ENCODE peak calls at places on chromosomes 5 and 9, in ten cellular contexts. One of them, this sample, is unnamed.

GRCh38 chr5:136058031-136058971 is 29.5 kb downstream of the TGFBI start:
- DNase-seq in right atrium auricular region: peak
- DNase-seq in lower leg skin: no peak
- DNase-seq in fibroblast of pulmonary artery: peak
- DNase-seq in brain microvascular endothelial cell: peak
- DNase-seq in CD8-positive, alpha-beta T cell: no peak
- DNase-seq in AG10803: peak
- DNase-seq in A549: peak
- DNase-seq in neuronal stem cell: no peak
- DNase-seq in CD8-positive, alpha-beta memory T cell: no peak
- DNase-seq in this sample: peak

GRCh38 chr5:77926337-77926736 is 150.2 kb upstream of the TBCA start:
- DNase-seq in right atrium auricular region: no peak
- DNase-seq in lower leg skin: no peak
- DNase-seq in fibroblast of pulmonary artery: no peak
- DNase-seq in brain microvascular endothelial cell: no peak
- DNase-seq in CD8-positive, alpha-beta T cell: no peak
- DNase-seq in AG10803: no peak
- DNase-seq in A549: no peak
- DNase-seq in neuronal stem cell: no peak
- DNase-seq in CD8-positive, alpha-beta memory T cell: no peak
- DNase-seq in this sample: no peak

GRCh38 chr9:93683331-93684134 is 107.1 kb downstream of the PHF2 start:
- DNase-seq in right atrium auricular region: peak
- DNase-seq in lower leg skin: no peak
- DNase-seq in fibroblast of pulmonary artery: no peak
- DNase-seq in brain microvascular endothelial cell: no peak
- DNase-seq in CD8-positive, alpha-beta T cell: no peak
- DNase-seq in AG10803: no peak
- DNase-seq in A549: no peak
- DNase-seq in neuronal stem cell: no peak
- DNase-seq in CD8-positive, alpha-beta memory T cell: no peak
- DNase-seq in this sample: no peak

GRCh38 chr9:129458155-129458661 is 162.7 kb downstream of the C9orf50 start:
- DNase-seq in right atrium auricular region: no peak
- DNase-seq in lower leg skin: no peak
- DNase-seq in fibroblast of pulmonary artery: no peak
- DNase-seq in brain microvascular endothelial cell: peak
- DNase-seq in CD8-positive, alpha-beta T cell: peak
- DNase-seq in AG10803: no peak
- DNase-seq in A549: no peak
- DNase-seq in neuronal stem cell: no peak
- DNase-seq in CD8-positive, alpha-beta memory T cell: peak
- DNase-seq in this sample: no peak

GRCh38 chr5:155735388-155735787 is 591.6 kb upstream of the SGCD start:
- DNase-seq in right atrium auricular region: peak
- DNase-seq in lower leg skin: no peak
- DNase-seq in fibroblast of pulmonary artery: no peak
- DNase-seq in brain microvascular endothelial cell: no peak
- DNase-seq in CD8-positive, alpha-beta T cell: no peak
- DNase-seq in AG10803: peak
- DNase-seq in A549: no peak
- DNase-seq in neuronal stem cell: no peak
- DNase-seq in CD8-positive, alpha-beta memory T cell: no peak
- DNase-seq in this sample: peak

GRCh38 chr5:133423618-133424282 is 188.6 kb downstream of the FSTL4 start:
- DNase-seq in right atrium auricular region: peak
- DNase-seq in lower leg skin: peak
- DNase-seq in fibroblast of pulmonary artery: peak
- DNase-seq in brain microvascular endothelial cell: peak
- DNase-seq in CD8-positive, alpha-beta T cell: peak
- DNase-seq in AG10803: peak
- DNase-seq in A549: peak
- DNase-seq in neuronal stem cell: peak
- DNase-seq in CD8-positive, alpha-beta memory T cell: peak
- DNase-seq in this sample: peak

GRCh38 chr5:123344819-123345426 is 78.3 kb downstream of the CEP120 start:
- DNase-seq in right atrium auricular region: no peak
- DNase-seq in lower leg skin: no peak
- DNase-seq in fibroblast of pulmonary artery: peak
- DNase-seq in brain microvascular endothelial cell: peak
- DNase-seq in CD8-positive, alpha-beta T cell: no peak
- DNase-seq in AG10803: peak
- DNase-seq in A549: peak
- DNase-seq in neuronal stem cell: peak
- DNase-seq in CD8-positive, alpha-beta memory T cell: no peak
- DNase-seq in this sample: peak

GRCh38 chr9:71245651-71246050 is 124.2 kb upstream of the TRPM3 start:
- DNase-seq in right atrium auricular region: no peak
- DNase-seq in lower leg skin: no peak
- DNase-seq in fibroblast of pulmonary artery: no peak
- DNase-seq in brain microvascular endothelial cell: no peak
- DNase-seq in CD8-positive, alpha-beta T cell: no peak
- DNase-seq in AG10803: no peak
- DNase-seq in A549: no peak
- DNase-seq in neuronal stem cell: no peak
- DNase-seq in CD8-positive, alpha-beta memory T cell: no peak
- DNase-seq in this sample: no peak

GRCh38 chr9:91151014-91151740 is 210.5 kb downstream of the AUH start:
- DNase-seq in right atrium auricular region: no peak
- DNase-seq in lower leg skin: no peak
- DNase-seq in fibroblast of pulmonary artery: peak
- DNase-seq in brain microvascular endothelial cell: peak
- DNase-seq in CD8-positive, alpha-beta T cell: no peak
- DNase-seq in AG10803: peak
- DNase-seq in A549: no peak
- DNase-seq in neuronal stem cell: no peak
- DNase-seq in CD8-positive, alpha-beta memory T cell: no peak
- DNase-seq in this sample: no peak

GRCh38 chr9:17064558-17064957 is 70.3 kb upstream of the CNTLN start:
- DNase-seq in right atrium auricular region: no peak
- DNase-seq in lower leg skin: no peak
- DNase-seq in fibroblast of pulmonary artery: peak
- DNase-seq in brain microvascular endothelial cell: no peak
- DNase-seq in CD8-positive, alpha-beta T cell: no peak
- DNase-seq in AG10803: peak
- DNase-seq in A549: no peak
- DNase-seq in neuronal stem cell: no peak
- DNase-seq in CD8-positive, alpha-beta memory T cell: no peak
- DNase-seq in this sample: no peak

DNA sequence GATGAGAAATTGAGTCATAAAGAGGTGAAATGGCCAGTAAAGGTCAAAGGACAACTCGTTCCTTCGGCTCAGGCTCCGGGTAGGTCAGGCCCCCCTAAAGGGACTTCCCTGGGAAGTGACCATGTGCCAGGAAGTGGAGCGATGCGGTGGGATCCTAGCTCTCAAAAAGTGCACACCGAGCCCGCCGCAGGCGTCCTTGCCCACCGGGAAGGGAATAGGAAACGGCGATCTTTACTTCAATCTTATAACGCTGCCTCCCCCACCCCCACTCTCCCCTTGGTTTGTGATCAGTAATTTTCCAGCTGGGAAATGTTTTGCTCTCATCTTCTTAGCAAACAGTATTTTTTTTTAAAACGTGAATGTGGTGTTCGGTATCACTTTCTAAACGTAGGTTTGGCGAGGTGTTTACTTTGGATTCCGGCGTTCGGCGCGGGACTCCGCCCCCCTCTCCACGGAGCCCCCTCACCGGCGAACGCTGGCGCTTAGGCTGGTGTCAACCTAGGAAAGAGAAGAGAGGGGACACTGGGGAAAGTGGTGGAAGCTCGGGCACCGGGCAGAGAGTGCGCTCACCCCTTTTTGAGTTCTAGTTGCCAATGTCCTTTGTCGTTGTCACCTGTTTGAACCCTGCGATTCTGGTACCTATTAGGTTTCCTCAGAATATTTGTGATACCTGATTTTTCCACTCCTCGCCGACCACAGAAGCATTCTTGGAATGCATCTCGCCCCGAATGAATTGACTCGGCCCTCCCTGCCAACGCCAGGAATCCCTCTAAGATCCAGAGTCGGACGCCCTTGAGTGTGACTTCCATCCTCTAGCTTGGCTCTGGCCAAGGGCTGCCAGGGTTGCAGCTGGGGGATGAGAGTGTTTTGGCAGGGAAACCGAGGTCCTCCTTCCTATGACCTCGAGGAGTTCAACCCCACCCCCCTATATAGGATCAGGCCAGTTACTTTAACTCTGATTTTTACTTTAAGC is 1.8 kb upstream of the KLF4 start:
- DNase-seq in right atrium auricular region: peak
- DNase-seq in lower leg skin: peak
- DNase-seq in fibroblast of pulmonary artery: no peak
- DNase-seq in brain microvascular endothelial cell: no peak
- DNase-seq in CD8-positive, alpha-beta T cell: no peak
- DNase-seq in AG10803: no peak
- DNase-seq in A549: no peak
- DNase-seq in neuronal stem cell: no peak
- DNase-seq in CD8-positive, alpha-beta memory T cell: no peak
- DNase-seq in this sample: no peak
- H3K4me3 ChIP-seq in right atrium auricular region: peak
- H3K4me3 ChIP-seq in lower leg skin: no peak
- H3K4me3 ChIP-seq in fibroblast of pulmonary artery: peak
- H3K4me3 ChIP-seq in brain microvascular endothelial cell: peak
- H3K4me3 ChIP-seq in CD8-positive, alpha-beta T cell: no peak
- H3K4me3 ChIP-seq in AG10803: peak
- H3K4me3 ChIP-seq in A549: no peak
- H3K4me3 ChIP-seq in neuronal stem cell: peak
- H3K4me3 ChIP-seq in CD8-positive, alpha-beta memory T cell: no peak
- H3K4me3 ChIP-seq in this sample: no peak

GRCh38 chr9:126611592-126612328 is 2.0 kb upstream of the LMX1B start:
- DNase-seq in right atrium auricular region: peak
- DNase-seq in lower leg skin: peak
- DNase-seq in fibroblast of pulmonary artery: peak
- DNase-seq in brain microvascular endothelial cell: peak
- DNase-seq in CD8-positive, alpha-beta T cell: peak
- DNase-seq in AG10803: peak
- DNase-seq in A549: peak
- DNase-seq in neuronal stem cell: no peak
- DNase-seq in CD8-positive, alpha-beta memory T cell: peak
- DNase-seq in this sample: peak

GRCh38 chr9:126609711-126610388 is 3.9 kb upstream of the LMX1B start:
- DNase-seq in right atrium auricular region: no peak
- DNase-seq in lower leg skin: no peak
- DNase-seq in fibroblast of pulmonary artery: no peak
- DNase-seq in brain microvascular endothelial cell: no peak
- DNase-seq in CD8-positive, alpha-beta T cell: no peak
- DNase-seq in AG10803: no peak
- DNase-seq in A549: no peak
- DNase-seq in neuronal stem cell: no peak
- DNase-seq in CD8-positive, alpha-beta memory T cell: no peak
- DNase-seq in this sample: no peak

GRCh38 chr9:126612813-126613641 is 701 bp upstream of the LMX1B start:
- DNase-seq in right atrium auricular region: no peak
- DNase-seq in lower leg skin: no peak
- DNase-seq in fibroblast of pulmonary artery: no peak
- DNase-seq in brain microvascular endothelial cell: no peak
- DNase-seq in CD8-positive, alpha-beta T cell: no peak
- DNase-seq in AG10803: no peak
- DNase-seq in A549: no peak
- DNase-seq in neuronal stem cell: no peak
- DNase-seq in CD8-positive, alpha-beta memory T cell: no peak
- DNase-seq in this sample: no peak

GRCh38 chr9:126612329-126612812 is 1.4 kb upstream of the LMX1B start:
- DNase-seq in right atrium auricular region: no peak
- DNase-seq in lower leg skin: no peak
- DNase-seq in fibroblast of pulmonary artery: no peak
- DNase-seq in brain microvascular endothelial cell: no peak
- DNase-seq in CD8-positive, alpha-beta T cell: no peak
- DNase-seq in AG10803: no peak
- DNase-seq in A549: no peak
- DNase-seq in neuronal stem cell: no peak
- DNase-seq in CD8-positive, alpha-beta memory T cell: no peak
- DNase-seq in this sample: no peak

GRCh38 chr9:126611188-126611587 is 2.5 kb upstream of the LMX1B start:
- DNase-seq in right atrium auricular region: no peak
- DNase-seq in lower leg skin: no peak
- DNase-seq in fibroblast of pulmonary artery: no peak
- DNase-seq in brain microvascular endothelial cell: no peak
- DNase-seq in CD8-positive, alpha-beta T cell: no peak
- DNase-seq in AG10803: no peak
- DNase-seq in A549: no peak
- DNase-seq in neuronal stem cell: no peak
- DNase-seq in CD8-positive, alpha-beta memory T cell: no peak
- DNase-seq in this sample: no peak
- H3K4me3 ChIP-seq in right atrium auricular region: no peak
- H3K4me3 ChIP-seq in lower leg skin: no peak
- H3K4me3 ChIP-seq in fibroblast of pulmonary artery: no peak
- H3K4me3 ChIP-seq in brain microvascular endothelial cell: no peak
- H3K4me3 ChIP-seq in CD8-positive, alpha-beta T cell: no peak
- H3K4me3 ChIP-seq in AG10803: no peak
- H3K4me3 ChIP-seq in A549: peak
- H3K4me3 ChIP-seq in neuronal stem cell: peak
- H3K4me3 ChIP-seq in CD8-positive, alpha-beta memory T cell: no peak
- H3K4me3 ChIP-seq in this sample: no peak

DNA sequence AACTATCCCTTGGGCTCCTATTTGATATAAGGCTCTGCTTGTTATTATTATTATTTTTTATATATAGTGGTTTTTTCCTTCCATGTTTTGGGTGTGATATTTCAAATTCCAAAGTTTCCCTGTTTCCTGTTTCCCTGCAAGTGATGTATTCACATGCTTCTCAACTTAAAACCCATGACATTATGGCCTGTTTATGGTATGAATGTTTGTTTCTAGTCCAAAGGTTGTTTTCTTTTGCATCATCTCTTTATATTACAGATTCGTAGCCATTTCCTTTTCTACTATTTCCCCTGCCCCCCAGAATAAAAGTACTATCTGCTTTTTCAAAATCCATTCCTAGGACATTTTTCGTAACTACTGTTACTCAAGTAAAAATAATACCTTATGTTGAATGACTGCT is 7.5 kb downstream of the SEMA6A start:
- DNase-seq in right atrium auricular region: no peak
- DNase-seq in lower leg skin: no peak
- DNase-seq in fibroblast of pulmonary artery: no peak
- DNase-seq in brain microvascular endothelial cell: no peak
- DNase-seq in CD8-positive, alpha-beta T cell: no peak
- DNase-seq in AG10803: no peak
- DNase-seq in A549: no peak
- DNase-seq in neuronal stem cell: no peak
- DNase-seq in CD8-positive, alpha-beta memory T cell: no peak
- DNase-seq in this sample: no peak
- H3K4me3 ChIP-seq in right atrium auricular region: no peak
- H3K4me3 ChIP-seq in lower leg skin: no peak
- H3K4me3 ChIP-seq in fibroblast of pulmonary artery: no peak
- H3K4me3 ChIP-seq in brain microvascular endothelial cell: no peak
- H3K4me3 ChIP-seq in CD8-positive, alpha-beta T cell: no peak
- H3K4me3 ChIP-seq in AG10803: no peak
- H3K4me3 ChIP-seq in A549: no peak
- H3K4me3 ChIP-seq in neuronal stem cell: no peak
- H3K4me3 ChIP-seq in CD8-positive, alpha-beta memory T cell: no peak
- H3K4me3 ChIP-seq in this sample: no peak

DNA sequence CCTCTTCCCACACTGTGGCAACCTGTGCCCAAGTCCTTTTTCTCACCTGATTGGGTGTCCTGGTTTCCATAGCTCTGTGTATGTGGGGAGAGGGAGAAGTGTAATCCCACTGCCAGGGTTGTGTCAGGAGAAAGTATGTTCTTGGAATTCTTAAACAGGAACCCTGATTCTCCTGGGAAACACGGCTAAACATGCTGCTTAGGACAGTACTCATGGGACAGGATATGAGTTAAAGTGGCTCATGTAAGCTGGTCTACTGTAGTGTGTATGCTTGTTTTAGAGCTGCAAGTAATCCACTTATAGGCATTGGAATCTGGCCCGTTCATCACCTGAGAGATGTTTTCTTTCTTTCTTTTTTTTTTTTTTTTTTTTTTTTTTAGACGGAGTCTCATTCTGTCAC is 23.9 kb downstream of the ARHGEF28 start:
- DNase-seq in right atrium auricular region: no peak
- DNase-seq in lower leg skin: no peak
- DNase-seq in fibroblast of pulmonary artery: no peak
- DNase-seq in brain microvascular endothelial cell: no peak
- DNase-seq in CD8-positive, alpha-beta T cell: no peak
- DNase-seq in AG10803: no peak
- DNase-seq in A549: no peak
- DNase-seq in neuronal stem cell: no peak
- DNase-seq in CD8-positive, alpha-beta memory T cell: no peak
- DNase-seq in this sample: no peak
- H3K4me3 ChIP-seq in right atrium auricular region: no peak
- H3K4me3 ChIP-seq in lower leg skin: no peak
- H3K4me3 ChIP-seq in fibroblast of pulmonary artery: no peak
- H3K4me3 ChIP-seq in brain microvascular endothelial cell: no peak
- H3K4me3 ChIP-seq in CD8-positive, alpha-beta T cell: no peak
- H3K4me3 ChIP-seq in AG10803: no peak
- H3K4me3 ChIP-seq in A549: no peak
- H3K4me3 ChIP-seq in neuronal stem cell: no peak
- H3K4me3 ChIP-seq in CD8-positive, alpha-beta memory T cell: no peak
- H3K4me3 ChIP-seq in this sample: no peak